ENCODE peak calls at places on chromosomes 16 and 17, in five cellular contexts. V is right lobe of liver, Q is uterus, L is IMR-90, A is sigmoid colon. D is an unnamed sample.

GRCh38 chr17:15782809-15783208 is 50.7 kb downstream of the TBC1D26 start:
- DNase-seq in V (peak), Q (peak), L (no peak), A (peak), D (no peak)

GRCh38 chr17:74433421-74434121 is 1.7 kb downstream of the GPRC5C start:
- DNase-seq in V (peak), Q (no peak), L (no peak), A (no peak), D (no peak)

GRCh38 chr16:893360-893759 is 77.4 kb downstream of the LMF1 start:
- DNase-seq in V (no peak), Q (no peak), L (no peak), A (no peak), D (no peak)

GRCh38 chr17:80775863-80776262 is 215.8 kb upstream of the CHMP6 start:
- DNase-seq in V (no peak), Q (no peak), L (no peak), A (no peak), D (no peak)

GRCh38 chr16:29994613-29995329 is 646 bp downstream of the HIRIP3 start:
- DNase-seq in V (peak), Q (peak), L (peak), A (peak), D (no peak)

GRCh38 chr17:49687878-49688491 is 10.1 kb upstream of the SPOP start:
- DNase-seq in V (no peak), Q (no peak), L (peak), A (no peak), D (no peak)

GRCh38 chr17:27578718-27579085 is 52.3 kb upstream of the LGALS9 start:
- DNase-seq in V (no peak), Q (no peak), L (peak), A (no peak), D (no peak)

GRCh38 chr17:42704495-42705494 is 22.5 kb downstream of the CNTNAP1 start:
- DNase-seq in V (no peak), Q (no peak), L (no peak), A (no peak), D (no peak)

GRCh38 chr17:45756266-45756989 is 27.7 kb upstream of the CRHR1 start:
- DNase-seq in V (no peak), Q (no peak), L (no peak), A (no peak), D (no peak)

GRCh38 chr17:46771601-46772012 is 46.9 kb downstream of the WNT3 start:
- DNase-seq in V (peak), Q (no peak), L (no peak), A (no peak), D (no peak)

GRCh38 chr16:73172621-73173312 is 124.8 kb upstream of the ZFHX3 start:
- DNase-seq in V (peak), Q (peak), L (peak), A (peak), D (peak)

GRCh38 chr16:81940781-81941560 is 70.3 kb downstream of the SDR42E1 start:
- DNase-seq in V (no peak), Q (no peak), L (peak), A (no peak), D (no peak)

GRCh38 chr16:53502331-53503269 is at the start of gene AKTIP:
- DNase-seq in V (peak), Q (no peak), L (peak), A (peak), D (peak)

GRCh38 chr17:67139784-67140665 is 95.7 kb downstream of the CACNG1 start:
- DNase-seq in V (no peak), Q (no peak), L (peak), A (no peak), D (no peak)

GRCh38 chr17:30554839-30555751 is 77.9 kb downstream of the GOSR1 start:
- DNase-seq in V (no peak), Q (no peak), L (peak), A (no peak), D (no peak)

GRCh38 chr16:19114359-19115147 is 789 bp downstream of the ITPRIPL2 start:
- DNase-seq in V (peak), Q (peak), L (peak), A (peak), D (peak)

GRCh38 chr16:70553645-70554044 is 30.0 kb downstream of the SF3B3 start:
- DNase-seq in V (no peak), Q (no peak), L (peak), A (no peak), D (no peak)

DNA sequence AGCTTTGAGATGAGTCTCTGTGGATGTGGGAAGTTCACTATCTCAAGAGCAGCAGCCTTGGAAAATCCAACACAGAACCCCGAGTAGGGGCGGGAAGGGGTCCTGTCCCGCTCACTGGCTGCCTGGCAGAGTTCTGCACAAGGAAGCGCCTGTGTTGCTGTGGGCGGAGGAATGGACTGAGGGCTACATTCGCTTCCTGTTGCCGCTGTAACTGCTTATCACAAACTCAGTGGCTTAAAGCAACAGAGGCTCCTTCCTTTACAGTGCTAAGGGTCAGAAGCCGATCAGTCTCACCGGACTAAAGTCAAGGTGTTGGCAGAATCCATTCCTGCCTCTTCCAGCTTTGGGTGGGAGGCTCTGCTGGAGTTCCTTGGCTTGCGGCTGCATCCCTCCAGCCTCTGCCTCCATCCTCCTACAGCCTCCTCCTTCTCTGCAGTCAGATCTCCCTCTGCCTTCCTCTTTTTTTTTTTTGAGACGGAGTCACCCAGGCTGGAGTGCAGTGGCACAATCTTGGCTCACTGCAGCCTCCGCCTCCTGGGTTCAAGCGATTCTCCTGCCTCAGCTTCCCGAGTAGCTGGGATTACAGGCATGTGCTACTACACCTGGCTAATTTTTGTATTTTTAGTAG is 305.3 kb downstream of the SEC14L1 start:
- DNase-seq in V (peak), Q (no peak), L (peak), A (no peak), D (no peak)
- TF ChIP-seq POLR2A in V (no peak), Q (no peak), L (no peak), A (no peak), D (no peak)

GRCh38 chr17:78779848-78780247 is 2.2 kb downstream of the CYTH1 start:
- DNase-seq in V (no peak), Q (no peak), L (no peak), A (peak), D (peak)

GRCh38 chr17:78781339-78782304 is at the start of gene CYTH1:
- DNase-seq in V (peak), Q (peak), L (no peak), A (peak), D (no peak)

GRCh38 chr17:78780852-78781338 is 1.2 kb downstream of the CYTH1 start:
- DNase-seq in V (no peak), Q (no peak), L (no peak), A (peak), D (no peak)

GRCh38 chr17:78777886-78778285 is 4.2 kb downstream of the CYTH1 start:
- DNase-seq in V (no peak), Q (no peak), L (no peak), A (peak), D (no peak)

DNA sequence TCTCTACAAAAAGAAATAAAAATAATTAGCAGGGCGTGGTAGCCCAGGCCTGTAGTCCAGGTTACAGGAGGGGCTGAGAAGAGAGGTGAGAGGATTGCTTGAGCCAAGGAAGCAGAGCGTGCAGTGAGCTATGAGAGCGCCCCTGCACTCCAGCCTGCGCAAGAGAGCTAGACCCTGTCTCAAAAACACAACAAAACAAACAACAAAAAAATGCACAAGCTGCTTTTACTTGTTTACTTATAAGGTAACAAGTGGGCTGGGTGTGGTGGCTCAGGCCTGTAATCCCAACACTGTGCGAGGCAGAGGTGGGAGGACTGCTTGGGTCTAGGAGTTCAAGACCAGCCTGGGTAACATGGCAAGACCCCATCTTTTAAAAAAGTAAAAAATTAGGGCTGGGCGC is 1.7 kb downstream of the CYTH1 start:
- DNase-seq in V (no peak), Q (no peak), L (no peak), A (peak), D (no peak)
- H3K27ac ChIP-seq in V (peak), Q (no peak), L (no peak), A (peak), D (peak)

GRCh38 chr17:56835259-56835575 is 1.3 kb downstream of the DGKE start:
- DNase-seq in V (no peak), Q (no peak), L (peak), A (no peak), D (no peak)

GRCh38 chr17:56832446-56832845 is 1.3 kb downstream of the C17orf67 start:
- DNase-seq in V (no peak), Q (no peak), L (no peak), A (no peak), D (no peak)

GRCh38 chr17:56834380-56835258 is 668 bp downstream of the DGKE start:
- DNase-seq in V (peak), Q (peak), L (peak), A (peak), D (peak)

GRCh38 chr17:56833023-56833811 is 503 bp downstream of the C17orf67 start:
- DNase-seq in V (peak), Q (peak), L (peak), A (peak), D (peak)

GRCh38 chr17:56833812-56834379 is at the start of the genes C17orf67 and DGKE:
- DNase-seq in V (peak), Q (peak), L (peak), A (peak), D (peak)
- TF ChIP-seq POLR2A in V (peak), Q (peak), L (no peak), A (no peak), D (peak)

GRCh38 chr16:11017499-11017898 is 73.1 kb downstream of the CLEC16A start:
- DNase-seq in V (no peak), Q (no peak), L (no peak), A (no peak), D (no peak)
- H3K27ac ChIP-seq in V (no peak), Q (no peak), L (no peak), A (no peak), D (no peak)

DNA sequence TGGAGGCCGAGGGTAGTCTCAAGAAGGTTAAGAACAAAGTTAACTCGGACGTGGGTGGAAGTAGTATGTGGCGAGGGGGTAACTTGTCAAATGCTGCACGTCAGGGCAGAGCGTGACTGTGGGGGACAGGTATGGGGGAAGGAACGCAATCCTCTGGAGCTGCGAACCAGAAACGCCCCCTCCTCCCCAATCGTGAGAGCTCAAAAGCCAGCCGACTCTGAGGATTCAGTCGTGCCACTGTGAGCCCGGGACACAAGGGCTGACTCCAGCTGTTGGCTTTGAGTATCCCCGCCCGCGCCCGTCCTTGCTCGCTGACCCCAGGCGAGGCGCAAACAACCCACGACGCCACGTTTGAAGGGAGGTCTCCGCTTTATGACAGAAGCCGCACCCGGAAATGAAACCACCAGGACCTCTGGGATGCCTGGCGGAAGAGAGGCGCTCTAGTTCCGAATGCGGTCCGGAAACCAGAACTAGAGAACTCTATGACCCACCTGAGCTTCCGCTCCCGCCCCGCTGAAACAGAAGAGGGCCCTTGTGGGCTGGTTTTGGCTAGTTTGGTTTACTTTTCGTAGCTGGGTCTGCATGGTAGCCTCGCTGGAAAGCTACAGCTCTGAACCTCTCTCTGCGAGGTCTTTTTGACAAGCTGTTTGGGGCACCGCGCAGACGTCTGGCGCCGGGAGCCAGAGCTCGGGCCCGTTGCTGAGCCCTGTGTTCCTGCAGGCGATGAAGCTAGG is at the start of gene PEX12:
- DNase-seq in V (peak), Q (peak), L (peak), A (peak), D (peak)
- TF ChIP-seq POLR2A in V (peak), Q (peak), L (peak), A (peak), D (peak)

DNA sequence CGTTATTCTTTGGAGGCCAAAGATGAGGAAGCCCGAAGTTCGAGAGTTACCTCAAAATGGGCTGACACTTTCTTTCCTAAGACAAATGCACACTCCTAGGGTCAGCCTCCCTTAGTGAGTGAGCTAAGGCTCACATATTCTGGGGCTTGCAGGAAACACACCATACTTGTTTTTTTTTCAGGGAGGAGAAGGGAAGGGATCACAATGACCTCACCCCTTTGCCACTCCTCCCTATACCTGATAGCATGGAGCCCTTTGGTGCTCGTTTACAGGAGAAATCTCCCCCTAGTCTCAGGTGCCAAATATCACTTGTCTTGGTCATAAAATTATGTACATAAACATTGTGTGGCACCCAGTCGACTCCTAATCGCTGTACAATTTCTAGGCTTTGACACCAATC is 4.6 kb upstream of the TMEM100 start:
- DNase-seq in V (no peak), Q (no peak), L (no peak), A (no peak), D (no peak)
- H3K27ac ChIP-seq in V (no peak), Q (no peak), L (no peak), A (peak), D (no peak)

DNA sequence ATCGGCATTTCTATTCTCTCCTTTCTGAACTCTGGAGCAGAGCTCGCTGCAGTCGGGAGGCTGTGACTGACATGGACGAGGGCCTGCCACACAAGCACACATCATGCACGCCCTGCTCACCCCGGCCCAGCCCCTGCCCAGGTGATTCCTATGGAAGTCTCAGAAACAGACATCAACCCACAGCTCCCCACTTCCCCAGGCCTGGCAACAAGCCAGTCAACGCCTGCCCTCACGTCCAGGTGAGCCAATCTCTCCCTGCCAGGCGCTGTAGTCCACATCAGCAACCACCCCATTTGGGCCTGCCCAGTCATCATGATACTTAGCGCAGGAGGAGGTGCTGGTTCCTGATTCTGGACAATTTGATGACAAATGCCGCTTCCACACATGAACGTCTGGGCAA is 33.5 kb upstream of the GSG1L start:
- DNase-seq in V (no peak), Q (no peak), L (no peak), A (peak), D (no peak)
- TF ChIP-seq POLR2A in V (no peak), Q (no peak), L (no peak), A (no peak), D (no peak)

DNA sequence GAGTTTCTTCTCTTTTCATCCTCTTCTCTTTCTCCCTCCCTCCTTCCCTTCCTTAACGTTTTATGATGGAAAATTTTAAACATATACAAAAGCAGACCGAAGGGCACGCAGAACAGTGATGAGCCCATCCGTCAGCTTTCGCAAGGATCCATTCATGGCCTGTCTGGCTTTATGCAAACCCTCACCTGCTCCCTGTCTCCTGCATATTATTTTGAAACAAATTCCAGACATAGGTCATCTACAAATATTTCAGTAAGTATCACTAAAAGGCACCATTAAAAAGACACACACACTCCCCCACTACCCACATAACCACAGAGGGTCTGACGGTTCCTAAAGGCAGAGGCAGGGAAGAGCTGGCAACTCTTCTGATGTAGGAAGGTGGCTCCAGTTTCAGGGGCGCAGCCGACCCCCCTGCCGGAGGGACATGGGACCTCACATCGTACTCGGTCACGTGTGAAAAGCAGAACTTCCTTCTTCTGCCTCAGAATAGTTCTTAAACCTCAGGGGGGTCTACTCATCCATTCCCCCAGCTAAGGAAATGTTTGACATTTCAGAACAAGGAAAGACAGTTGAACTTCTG is 235.1 kb downstream of the NTN1 start:
- DNase-seq in V (no peak), Q (no peak), L (no peak), A (no peak), D (no peak)
- H3K27ac ChIP-seq in V (no peak), Q (peak), L (peak), A (no peak), D (no peak)

DNA sequence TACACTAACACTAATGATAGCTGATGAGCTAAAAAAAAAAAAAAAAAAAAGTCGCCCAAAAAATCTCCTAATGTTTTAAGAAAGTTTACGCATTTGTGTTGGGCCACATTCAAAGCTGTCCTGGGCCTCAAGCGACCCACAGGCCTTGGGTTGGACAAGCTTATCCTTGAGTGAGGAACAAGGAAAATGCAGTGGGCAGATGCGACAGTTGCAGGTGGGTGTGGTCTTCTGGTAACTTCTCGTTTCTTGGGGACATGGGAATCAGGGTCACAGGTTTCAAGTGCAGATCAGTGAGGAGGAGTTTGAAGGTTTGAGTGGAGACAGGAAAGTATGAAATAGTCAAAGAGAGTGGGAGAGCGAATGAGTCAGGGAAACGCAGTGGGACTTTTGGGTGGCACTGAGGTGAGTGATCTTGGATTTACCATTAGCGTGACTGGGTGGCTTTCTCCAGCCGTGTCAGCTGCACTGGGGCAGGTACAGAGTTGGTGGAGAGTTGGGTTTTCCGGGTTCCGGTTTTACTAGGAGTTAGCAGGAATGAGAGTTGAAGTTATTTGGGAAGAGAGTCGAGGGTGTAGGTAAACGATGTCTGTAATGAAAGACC is 15.4 kb upstream of the CCL22 start:
- DNase-seq in V (no peak), Q (no peak), L (no peak), A (no peak), D (no peak)
- TF ChIP-seq POLR2A in V (no peak), Q (no peak), L (no peak), A (no peak), D (no peak)

GRCh38 chr17:77453613-77454559 is 313.1 kb downstream of the SEC14L1 start:
- DNase-seq in V (peak), Q (no peak), L (no peak), A (no peak), D (peak)
- H3K27ac ChIP-seq in V (peak), Q (no peak), L (peak), A (peak), D (peak)